ENCODE peak calls at places on chromosomes 5 and 9, in five cellular contexts. X, I, S, F and G are unnamed samples.

GRCh38 chr9:3875371-3876132 is 349.8 kb upstream of the RFX3 start:
- DNase-seq in X (peak; percentile 10), I (peak; percentile 83), S (peak; percentile 97), F (no peak), G (peak; percentile 65)

GRCh38 chr5:141465351-141465750 is 10.4 kb upstream of the PCDHGC3 start:
- DNase-seq in X (no peak), I (peak; percentile 24), S (peak; percentile 74), F (no peak), G (no peak)

GRCh38 chr9:134557331-134557730 is 84.3 kb upstream of the COL5A1 start:
- DNase-seq in X (no peak), I (no peak), S (no peak), F (no peak), G (no peak)

GRCh38 chr5:171714851-171715250 is 70.8 kb upstream of the SMIM23 start:
- DNase-seq in X (no peak), I (no peak), S (no peak), F (no peak), G (no peak)

GRCh38 chr9:100098887-100099721 is at the start of the genes ERP44 and INVS:
- DNase-seq in X (peak; percentile 94), I (peak; percentile 100), S (peak; percentile 99), F (peak; percentile 100), G (peak; percentile 99)

GRCh38 chr9:580652-581342 is 260.7 kb upstream of the DMRT1 start:
- DNase-seq in X (no peak), I (no peak), S (no peak), F (no peak), G (no peak)

GRCh38 chr5:137560414-137560813 is 61.3 kb upstream of the SPOCK1 start:
- DNase-seq in X (no peak), I (peak; percentile 67), S (peak; percentile 61), F (no peak), G (peak; percentile 54)

GRCh38 chr5:180975338-180975737 is 13.3 kb upstream of the BTNL3 start:
- DNase-seq in X (no peak), I (no peak), S (no peak), F (no peak), G (no peak)

GRCh38 chr5:1324301-1324700 is 20.6 kb downstream of the CLPTM1L start:
- DNase-seq in X (no peak), I (no peak), S (no peak), F (no peak), G (no peak)

GRCh38 chr5:177364159-177364962 is 6.6 kb downstream of the RGS14 start:
- DNase-seq in X (no peak), I (peak; percentile 45), S (no peak), F (no peak), G (no peak)

GRCh38 chr5:78597068-78597857 is 51.3 kb downstream of the LHFPL2 start:
- DNase-seq in X (no peak), I (peak; percentile 92), S (peak; percentile 91), F (no peak), G (peak; percentile 82)

GRCh38 chr5:168364738-168365550 is 73.5 kb downstream of the WWC1 start:
- DNase-seq in X (no peak), I (peak; percentile 51), S (peak; percentile 49), F (peak; percentile 43), G (peak; percentile 60)

GRCh38 chr9:14899815-14900193 is 10.4 kb downstream of the FREM1 start:
- DNase-seq in X (no peak), I (no peak), S (no peak), F (no peak), G (no peak)

GRCh38 chr9:90775657-90776056 is 26.0 kb upstream of the SYK start:
- DNase-seq in X (no peak), I (no peak), S (no peak), F (no peak), G (no peak)

GRCh38 chr5:10745133-10745532 is 15.9 kb downstream of the DAP start:
- DNase-seq in X (no peak), I (peak; percentile 28), S (peak; percentile 47), F (no peak), G (no peak)

GRCh38 chr5:1570975-1571374 is 47.2 kb upstream of the LPCAT1 start:
- DNase-seq in X (no peak), I (no peak), S (no peak), F (no peak), G (no peak)

GRCh38 chr5:111514087-111514486 is 1.8 kb upstream of the STARD4 start:
- DNase-seq in X (no peak), I (no peak), S (no peak), F (no peak), G (no peak)

GRCh38 chr5:102713682-102714231 is 41.3 kb upstream of the PAM start:
- DNase-seq in X (no peak), I (peak; percentile 26), S (no peak), F (no peak), G (no peak)

GRCh38 chr5:99320461-99320860 is 391.7 kb upstream of the CHD1 start:
- DNase-seq in X (no peak), I (no peak), S (no peak), F (peak; percentile 49), G (no peak)

GRCh38 chr9:89374176-89374575 is 55.9 kb downstream of the SECISBP2 start:
- DNase-seq in X (no peak), I (no peak), S (peak; percentile 50), F (no peak), G (no peak)

GRCh38 chr5:10286552-10287227 is 21.0 kb downstream of the CMBL start:
- DNase-seq in X (no peak), I (peak; percentile 75), S (no peak), F (no peak), G (no peak)

GRCh38 chr5:164204338-164204946 is 699.0 kb downstream of the MAT2B start:
- DNase-seq in X (no peak), I (peak; percentile 52), S (peak; percentile 84), F (no peak), G (peak; percentile 64)

GRCh38 chr5:132265336-132266030 is 8.0 kb downstream of the PDLIM4 start:
- DNase-seq in X (peak; percentile 74), I (peak; percentile 97), S (peak; percentile 94), F (no peak), G (peak; percentile 94)

GRCh38 chr9:32502459-32502858 is 23.5 kb downstream of the RIGI start:
- DNase-seq in X (no peak), I (peak; percentile 64), S (peak; percentile 89), F (no peak), G (peak; percentile 95)

GRCh38 chr5:134975078-134975715 is 7.5 kb downstream of the CATSPER3 start:
- DNase-seq in X (no peak), I (peak; percentile 3), S (no peak), F (no peak), G (peak; percentile 32)

GRCh38 chr5:109701252-109701651 is 11.5 kb downstream of the MAN2A1 start:
- DNase-seq in X (no peak), I (peak; percentile 20), S (no peak), F (no peak), G (no peak)

GRCh38 chr5:145975001-145975360 is 38.6 kb downstream of the SH3RF2 start:
- DNase-seq in X (no peak), I (no peak), S (no peak), F (no peak), G (no peak)

GRCh38 chr5:145976431-145977155 is 40.2 kb downstream of the SH3RF2 start:
- DNase-seq in X (no peak), I (no peak), S (peak; percentile 79), F (no peak), G (peak; percentile 77)

GRCh38 chr5:145978171-145978570 is 41.8 kb downstream of the SH3RF2 start:
- DNase-seq in X (no peak), I (no peak), S (no peak), F (no peak), G (no peak)

GRCh38 chr5:145978672-145979071 is 42.3 kb downstream of the SH3RF2 start:
- DNase-seq in X (no peak), I (no peak), S (peak; percentile 38), F (no peak), G (no peak)

DNA sequence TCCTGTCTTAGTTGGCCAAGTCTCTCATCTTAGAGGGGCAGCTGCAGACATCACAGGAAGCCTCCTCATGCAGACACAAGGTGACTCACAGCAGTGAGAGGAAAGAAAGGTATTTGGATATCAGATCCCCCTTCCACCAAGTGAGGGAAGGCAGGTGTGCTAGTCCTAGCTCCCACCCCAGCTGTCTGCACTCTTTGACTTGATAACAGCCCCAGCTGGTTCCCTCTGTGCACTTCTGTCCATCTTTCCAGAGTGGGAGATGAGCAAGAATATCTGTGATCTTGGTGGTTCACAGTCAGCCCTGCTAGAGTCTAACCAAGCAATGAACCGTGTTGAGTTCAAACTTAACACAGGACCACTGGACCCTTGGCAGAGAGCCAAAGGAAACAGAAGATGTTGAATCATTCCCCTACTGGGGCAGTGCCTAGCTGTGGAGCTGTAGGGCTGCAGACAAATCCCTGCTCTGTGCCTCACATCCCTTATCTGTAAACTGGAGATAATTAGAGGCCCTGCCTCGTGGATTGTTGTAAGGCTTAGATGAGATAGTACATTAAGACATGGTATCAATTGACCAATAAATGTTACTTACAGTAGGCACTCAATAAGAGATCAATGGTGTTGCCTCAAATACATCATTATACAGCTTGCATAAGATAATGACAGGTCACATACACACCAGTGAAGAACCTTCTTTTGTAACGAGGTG is 39.1 kb downstream of the SH3RF2 start:
- DNase-seq in X (peak; percentile 19), I (peak; percentile 32), S (peak; percentile 97), F (no peak), G (peak; percentile 93)
- H3K4me2 ChIP-seq in X (peak overlapping the region; percentile 39), I (no peak overlapping the region), S (no peak overlapping the region), F (no peak overlapping the region), G (peak overlapping the region; percentile 83)

GRCh38 chr5:187617-188451 is 3.5 kb upstream of the LRRC14B start:
- DNase-seq in X (no peak), I (peak; percentile 21), S (no peak), F (no peak), G (no peak)
- H4K20me1 ChIP-seq in X (no peaks in the 10 kb centered on the region), I (no peaks in the 10 kb centered on the region), S (no peaks in the 10 kb centered on the region), F (peaks cover 16% of the 10 kb centered on the region), G (no peaks in the 10 kb centered on the region)

DNA sequence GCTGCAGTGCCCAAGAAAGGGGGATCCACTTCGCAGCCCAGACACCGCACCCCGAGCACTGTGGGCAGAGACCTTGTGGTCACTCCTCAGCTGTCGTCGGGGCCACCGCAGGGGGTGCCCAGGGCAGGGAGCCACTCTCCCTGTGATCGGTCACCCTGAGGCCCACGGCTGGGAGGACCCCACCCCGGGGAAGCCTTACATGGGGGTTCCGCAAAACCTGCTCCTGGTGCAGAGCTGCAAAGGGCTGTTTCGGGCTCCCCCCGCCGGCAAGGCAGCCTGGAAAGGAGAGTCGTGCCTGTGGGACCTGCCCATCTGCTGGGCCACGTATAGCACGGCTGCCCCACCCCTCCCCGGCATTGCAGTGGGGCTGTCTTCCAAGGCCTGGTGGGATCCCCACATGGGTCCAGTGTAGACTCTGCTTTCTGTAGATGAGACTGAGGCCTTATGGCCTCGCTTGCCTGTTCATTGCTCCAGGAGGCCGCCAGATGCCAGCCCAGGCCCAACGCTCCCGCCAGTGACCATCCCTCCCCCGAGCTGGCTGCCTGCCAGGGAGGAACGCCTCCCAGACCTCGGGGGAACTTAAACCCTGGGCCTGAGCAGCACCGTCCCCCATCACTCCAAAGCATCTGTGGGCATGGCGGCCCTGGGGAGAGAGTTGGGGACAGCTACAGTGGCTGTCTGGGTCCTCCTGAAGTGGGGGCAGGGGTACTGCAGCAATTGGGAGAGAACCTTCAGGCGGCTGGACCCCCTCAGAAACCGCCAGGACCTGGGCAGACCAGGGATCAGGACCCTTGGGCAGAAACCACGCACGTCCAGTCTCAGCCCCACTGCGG is 1.6 kb upstream of the DNLZ start:
- DNase-seq in X (peak; percentile 96), I (no peak), S (no peak), F (no peak), G (no peak)
- H3K4me2 ChIP-seq in X (no peak overlapping the region), I (no peak overlapping the region), S (no peak overlapping the region), F (no peak overlapping the region), G (no peak overlapping the region)

DNA sequence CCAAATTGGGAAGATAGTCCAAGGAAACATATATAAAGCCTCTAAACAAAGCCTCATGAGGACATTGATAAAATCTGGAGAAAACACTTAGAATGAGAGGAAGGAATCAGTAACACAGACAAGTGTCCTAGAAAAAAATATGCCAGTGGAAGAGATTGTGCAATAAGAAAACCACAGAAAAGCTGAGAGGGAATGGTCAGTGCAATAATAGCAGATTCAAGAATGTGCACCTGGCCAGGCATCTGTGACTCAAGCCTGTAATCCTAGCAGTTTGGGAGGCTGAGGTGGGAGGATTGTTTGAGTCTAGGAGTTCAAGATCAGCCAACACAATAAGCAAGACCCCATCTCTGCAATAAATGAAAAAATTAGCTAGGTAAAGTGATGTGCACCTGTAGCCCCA is 691.2 kb upstream of the CDH6 start:
- DNase-seq in X (no peak), I (peak; percentile 0), S (peak; percentile 82), F (no peak), G (peak; percentile 72)
- H4K20me1 ChIP-seq in X (no peaks in the 10 kb centered on the region), I (no peaks in the 10 kb centered on the region), S (no peaks in the 10 kb centered on the region), F (no peaks in the 10 kb centered on the region), G (no peaks in the 10 kb centered on the region)